ENCODE peak calls at places on chromosomes 3 and 15, in ten cellular contexts. One of them, this sample, is unnamed.

GRCh38 chr3:22886394-22886793 is 316.7 kb upstream of the UBE2E2 start:
- DNase-seq in CD8-positive, alpha-beta T cell: no peak
- DNase-seq in Peyer's patch: no peak
- DNase-seq in heart left ventricle: no peak
- DNase-seq in tibial artery: no peak
- DNase-seq in thyroid gland: peak
- DNase-seq in A549: no peak
- DNase-seq in left ventricle myocardium inferior: peak
- DNase-seq in cardiac muscle cell: no peak
- DNase-seq in psoas muscle: peak
- DNase-seq in this sample: no peak

GRCh38 chr3:156409694-156410093 is 145.2 kb downstream of the SSR3 start:
- DNase-seq in Peyer's patch: no peak
- DNase-seq in A549: no peak
- DNase-seq in tibial artery: no peak
- DNase-seq in thyroid gland: no peak
- DNase-seq in cardiac muscle cell: no peak
- DNase-seq in left ventricle myocardium inferior: no peak
- DNase-seq in psoas muscle: no peak
- DNase-seq in heart left ventricle: no peak
- DNase-seq in CD8-positive, alpha-beta T cell: no peak
- DNase-seq in this sample: no peak

GRCh38 chr3:76585794-76586392 is 454.0 kb upstream of the ROBO2 start:
- DNase-seq in A549: peak
- DNase-seq in cardiac muscle cell: peak
- DNase-seq in thyroid gland: no peak
- DNase-seq in left ventricle myocardium inferior: no peak
- DNase-seq in CD8-positive, alpha-beta T cell: no peak
- DNase-seq in tibial artery: no peak
- DNase-seq in heart left ventricle: no peak
- DNase-seq in Peyer's patch: no peak
- DNase-seq in psoas muscle: no peak
- DNase-seq in this sample: no peak

GRCh38 chr3:64667138-64667537 is 20.7 kb downstream of the ADAMTS9 start:
- DNase-seq in cardiac muscle cell: peak
- DNase-seq in CD8-positive, alpha-beta T cell: no peak
- DNase-seq in heart left ventricle: no peak
- DNase-seq in thyroid gland: peak
- DNase-seq in tibial artery: no peak
- DNase-seq in psoas muscle: no peak
- DNase-seq in A549: no peak
- DNase-seq in left ventricle myocardium inferior: no peak
- DNase-seq in Peyer's patch: no peak
- DNase-seq in this sample: no peak

GRCh38 chr15:93703092-93703785 is 528.1 kb upstream of the MCTP2 start:
- DNase-seq in A549: no peak
- DNase-seq in CD8-positive, alpha-beta T cell: no peak
- DNase-seq in thyroid gland: no peak
- DNase-seq in tibial artery: no peak
- DNase-seq in heart left ventricle: no peak
- DNase-seq in psoas muscle: no peak
- DNase-seq in Peyer's patch: no peak
- DNase-seq in left ventricle myocardium inferior: no peak
- DNase-seq in cardiac muscle cell: no peak
- DNase-seq in this sample: no peak

GRCh38 chr3:2921903-2922302 is 188.3 kb downstream of the IL5RA start:
- DNase-seq in psoas muscle: no peak
- DNase-seq in CD8-positive, alpha-beta T cell: no peak
- DNase-seq in thyroid gland: peak
- DNase-seq in A549: peak
- DNase-seq in left ventricle myocardium inferior: no peak
- DNase-seq in tibial artery: no peak
- DNase-seq in heart left ventricle: no peak
- DNase-seq in cardiac muscle cell: peak
- DNase-seq in Peyer's patch: no peak
- DNase-seq in this sample: no peak

GRCh38 chr3:8709801-8710524 is 23.6 kb upstream of the CAV3 start:
- DNase-seq in thyroid gland: no peak
- DNase-seq in tibial artery: no peak
- DNase-seq in left ventricle myocardium inferior: no peak
- DNase-seq in Peyer's patch: no peak
- DNase-seq in A549: no peak
- DNase-seq in cardiac muscle cell: no peak
- DNase-seq in psoas muscle: no peak
- DNase-seq in CD8-positive, alpha-beta T cell: no peak
- DNase-seq in heart left ventricle: no peak
- DNase-seq in this sample: no peak

GRCh38 chr15:79218588-79219200 is 63.8 kb upstream of the ANKRD34C start:
- DNase-seq in cardiac muscle cell: peak
- DNase-seq in A549: peak
- DNase-seq in psoas muscle: no peak
- DNase-seq in heart left ventricle: no peak
- DNase-seq in thyroid gland: no peak
- DNase-seq in Peyer's patch: no peak
- DNase-seq in CD8-positive, alpha-beta T cell: no peak
- DNase-seq in left ventricle myocardium inferior: no peak
- DNase-seq in tibial artery: no peak
- DNase-seq in this sample: no peak

GRCh38 chr15:41732487-41732886 is 41.8 kb upstream of the MAPKBP1 start:
- DNase-seq in CD8-positive, alpha-beta T cell: no peak
- DNase-seq in thyroid gland: no peak
- DNase-seq in heart left ventricle: no peak
- DNase-seq in psoas muscle: no peak
- DNase-seq in A549: no peak
- DNase-seq in tibial artery: no peak
- DNase-seq in Peyer's patch: no peak
- DNase-seq in cardiac muscle cell: no peak
- DNase-seq in left ventricle myocardium inferior: no peak
- DNase-seq in this sample: no peak

GRCh38 chr15:41734079-41734478 is 40.2 kb upstream of the MAPKBP1 start:
- DNase-seq in CD8-positive, alpha-beta T cell: no peak
- DNase-seq in cardiac muscle cell: no peak
- DNase-seq in left ventricle myocardium inferior: no peak
- DNase-seq in heart left ventricle: no peak
- DNase-seq in thyroid gland: no peak
- DNase-seq in tibial artery: no peak
- DNase-seq in psoas muscle: no peak
- DNase-seq in Peyer's patch: no peak
- DNase-seq in A549: no peak
- DNase-seq in this sample: no peak

GRCh38 chr15:41727143-41727542 is 47.1 kb upstream of the MAPKBP1 start:
- DNase-seq in heart left ventricle: no peak
- DNase-seq in tibial artery: no peak
- DNase-seq in cardiac muscle cell: peak
- DNase-seq in thyroid gland: no peak
- DNase-seq in psoas muscle: no peak
- DNase-seq in Peyer's patch: no peak
- DNase-seq in left ventricle myocardium inferior: no peak
- DNase-seq in A549: no peak
- DNase-seq in CD8-positive, alpha-beta T cell: no peak
- DNase-seq in this sample: no peak

GRCh38 chr15:41735033-41735432 is 39.3 kb upstream of the MAPKBP1 start:
- DNase-seq in thyroid gland: no peak
- DNase-seq in heart left ventricle: no peak
- DNase-seq in A549: no peak
- DNase-seq in cardiac muscle cell: no peak
- DNase-seq in tibial artery: no peak
- DNase-seq in psoas muscle: no peak
- DNase-seq in Peyer's patch: no peak
- DNase-seq in CD8-positive, alpha-beta T cell: no peak
- DNase-seq in left ventricle myocardium inferior: no peak
- DNase-seq in this sample: no peak

GRCh38 chr15:41730543-41730942 is 43.7 kb upstream of the MAPKBP1 start:
- DNase-seq in CD8-positive, alpha-beta T cell: no peak
- DNase-seq in cardiac muscle cell: no peak
- DNase-seq in Peyer's patch: no peak
- DNase-seq in left ventricle myocardium inferior: no peak
- DNase-seq in thyroid gland: no peak
- DNase-seq in tibial artery: no peak
- DNase-seq in A549: no peak
- DNase-seq in heart left ventricle: no peak
- DNase-seq in psoas muscle: no peak
- DNase-seq in this sample: no peak
- H3K27ac ChIP-seq in CD8-positive, alpha-beta T cell: no peak
- H3K27ac ChIP-seq in cardiac muscle cell: no peak
- H3K27ac ChIP-seq in Peyer's patch: no peak
- H3K27ac ChIP-seq in left ventricle myocardium inferior: no peak
- H3K27ac ChIP-seq in thyroid gland: no peak
- H3K27ac ChIP-seq in tibial artery: no peak
- H3K27ac ChIP-seq in A549: no peak
- H3K27ac ChIP-seq in heart left ventricle: no peak
- H3K27ac ChIP-seq in psoas muscle: no peak
- H3K27ac ChIP-seq in this sample: no peak

GRCh38 chr3:78665776-78666457 is 1101.9 kb downstream of the ROBO1 start:
- DNase-seq in A549: no peak
- DNase-seq in CD8-positive, alpha-beta T cell: no peak
- DNase-seq in tibial artery: no peak
- DNase-seq in cardiac muscle cell: no peak
- DNase-seq in Peyer's patch: no peak
- DNase-seq in left ventricle myocardium inferior: no peak
- DNase-seq in heart left ventricle: no peak
- DNase-seq in psoas muscle: no peak
- DNase-seq in thyroid gland: no peak
- DNase-seq in this sample: no peak

GRCh38 chr3:78666458-78666800 is 1101.4 kb downstream of the ROBO1 start:
- DNase-seq in tibial artery: no peak
- DNase-seq in A549: peak
- DNase-seq in cardiac muscle cell: no peak
- DNase-seq in left ventricle myocardium inferior: no peak
- DNase-seq in psoas muscle: no peak
- DNase-seq in heart left ventricle: no peak
- DNase-seq in Peyer's patch: no peak
- DNase-seq in thyroid gland: no peak
- DNase-seq in CD8-positive, alpha-beta T cell: no peak
- DNase-seq in this sample: no peak

GRCh38 chr3:78668302-78668701 is 1099.5 kb downstream of the ROBO1 start:
- DNase-seq in A549: no peak
- DNase-seq in psoas muscle: no peak
- DNase-seq in Peyer's patch: no peak
- DNase-seq in tibial artery: no peak
- DNase-seq in cardiac muscle cell: no peak
- DNase-seq in CD8-positive, alpha-beta T cell: no peak
- DNase-seq in heart left ventricle: no peak
- DNase-seq in left ventricle myocardium inferior: no peak
- DNase-seq in thyroid gland: no peak
- DNase-seq in this sample: no peak

DNA sequence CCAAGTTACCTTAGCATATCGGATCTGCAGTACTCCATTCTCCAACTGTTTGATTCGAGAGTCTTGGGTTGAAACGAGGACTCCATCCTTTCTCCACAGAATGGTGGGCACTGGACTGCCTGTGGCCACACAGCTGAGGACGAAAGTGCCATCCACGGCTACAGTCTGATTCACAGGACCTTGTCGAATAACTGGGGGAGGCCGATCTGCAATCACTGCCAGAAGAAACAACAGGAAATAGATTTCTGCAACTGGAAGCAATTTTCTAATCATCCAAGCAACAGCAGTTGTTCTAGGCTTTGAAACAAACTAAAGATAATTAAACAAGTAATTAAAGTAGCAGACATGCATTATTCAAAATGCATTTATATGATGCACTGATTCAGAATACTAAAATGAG is 1097.7 kb downstream of the ROBO1 start:
- DNase-seq in A549: no peak
- DNase-seq in psoas muscle: no peak
- DNase-seq in tibial artery: no peak
- DNase-seq in thyroid gland: no peak
- DNase-seq in CD8-positive, alpha-beta T cell: no peak
- DNase-seq in cardiac muscle cell: no peak
- DNase-seq in left ventricle myocardium inferior: no peak
- DNase-seq in heart left ventricle: no peak
- DNase-seq in Peyer's patch: no peak
- DNase-seq in this sample: no peak
- H3K27ac ChIP-seq in A549: no peak
- H3K27ac ChIP-seq in psoas muscle: no peak
- H3K27ac ChIP-seq in tibial artery: no peak
- H3K27ac ChIP-seq in thyroid gland: no peak
- H3K27ac ChIP-seq in CD8-positive, alpha-beta T cell: no peak
- H3K27ac ChIP-seq in cardiac muscle cell: no peak
- H3K27ac ChIP-seq in left ventricle myocardium inferior: no peak
- H3K27ac ChIP-seq in heart left ventricle: no peak
- H3K27ac ChIP-seq in Peyer's patch: no peak
- H3K27ac ChIP-seq in this sample: no peak

GRCh38 chr15:48866141-48866563 is 11.8 kb upstream of the EID1 start:
- DNase-seq in thyroid gland: no peak
- DNase-seq in heart left ventricle: no peak
- DNase-seq in cardiac muscle cell: peak
- DNase-seq in A549: no peak
- DNase-seq in tibial artery: no peak
- DNase-seq in psoas muscle: no peak
- DNase-seq in left ventricle myocardium inferior: no peak
- DNase-seq in Peyer's patch: no peak
- DNase-seq in CD8-positive, alpha-beta T cell: no peak
- DNase-seq in this sample: no peak

GRCh38 chr15:48862705-48863104 is 15.2 kb upstream of the EID1 start:
- DNase-seq in heart left ventricle: no peak
- DNase-seq in thyroid gland: no peak
- DNase-seq in cardiac muscle cell: no peak
- DNase-seq in tibial artery: no peak
- DNase-seq in Peyer's patch: no peak
- DNase-seq in CD8-positive, alpha-beta T cell: no peak
- DNase-seq in psoas muscle: no peak
- DNase-seq in left ventricle myocardium inferior: no peak
- DNase-seq in A549: no peak
- DNase-seq in this sample: no peak

GRCh38 chr15:48868018-48868417 is 9.9 kb upstream of the EID1 start:
- DNase-seq in A549: no peak
- DNase-seq in left ventricle myocardium inferior: no peak
- DNase-seq in thyroid gland: no peak
- DNase-seq in tibial artery: no peak
- DNase-seq in Peyer's patch: no peak
- DNase-seq in CD8-positive, alpha-beta T cell: no peak
- DNase-seq in heart left ventricle: no peak
- DNase-seq in psoas muscle: no peak
- DNase-seq in cardiac muscle cell: no peak
- DNase-seq in this sample: no peak

GRCh38 chr15:48868549-48868948 is 9.4 kb upstream of the EID1 start:
- DNase-seq in Peyer's patch: no peak
- DNase-seq in CD8-positive, alpha-beta T cell: no peak
- DNase-seq in psoas muscle: no peak
- DNase-seq in A549: peak
- DNase-seq in tibial artery: no peak
- DNase-seq in thyroid gland: no peak
- DNase-seq in heart left ventricle: no peak
- DNase-seq in cardiac muscle cell: peak
- DNase-seq in left ventricle myocardium inferior: no peak
- DNase-seq in this sample: no peak

GRCh38 chr15:48865387-48866079 is 12.4 kb upstream of the EID1 start:
- DNase-seq in A549: no peak
- DNase-seq in tibial artery: no peak
- DNase-seq in thyroid gland: no peak
- DNase-seq in Peyer's patch: no peak
- DNase-seq in psoas muscle: no peak
- DNase-seq in cardiac muscle cell: peak
- DNase-seq in left ventricle myocardium inferior: no peak
- DNase-seq in heart left ventricle: no peak
- DNase-seq in CD8-positive, alpha-beta T cell: no peak
- DNase-seq in this sample: no peak
- H3K27ac ChIP-seq in A549: peak
- H3K27ac ChIP-seq in tibial artery: no peak
- H3K27ac ChIP-seq in thyroid gland: no peak
- H3K27ac ChIP-seq in Peyer's patch: no peak
- H3K27ac ChIP-seq in psoas muscle: no peak
- H3K27ac ChIP-seq in cardiac muscle cell: no peak
- H3K27ac ChIP-seq in left ventricle myocardium inferior: no peak
- H3K27ac ChIP-seq in heart left ventricle: no peak
- H3K27ac ChIP-seq in CD8-positive, alpha-beta T cell: no peak
- H3K27ac ChIP-seq in this sample: no peak

DNA sequence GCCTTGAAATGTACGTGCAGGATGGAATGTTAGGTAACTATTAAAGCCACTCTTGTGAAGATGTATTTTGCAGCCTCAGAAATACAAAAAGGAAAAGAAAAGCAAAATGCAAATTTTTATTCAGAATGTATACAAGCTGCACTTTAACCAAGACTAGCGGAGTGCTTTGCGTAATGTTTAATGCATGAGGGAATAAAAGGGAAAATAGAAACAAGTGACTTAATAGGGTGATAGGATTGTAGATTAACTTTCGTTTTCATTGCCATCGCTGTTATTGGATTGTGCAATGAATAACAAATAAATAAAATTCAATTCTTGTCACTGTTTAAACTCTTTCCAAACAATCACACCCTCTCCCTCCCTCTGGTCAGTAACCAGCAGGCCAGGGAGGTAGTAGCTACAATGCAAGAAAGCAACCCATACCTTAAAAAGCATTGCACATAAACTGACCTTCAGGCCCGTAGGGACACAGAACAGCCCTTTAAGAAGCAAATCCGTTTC is 631 bp upstream of the TFRC start:
- DNase-seq in cardiac muscle cell: no peak
- DNase-seq in CD8-positive, alpha-beta T cell: no peak
- DNase-seq in Peyer's patch: no peak
- DNase-seq in left ventricle myocardium inferior: no peak
- DNase-seq in thyroid gland: no peak
- DNase-seq in heart left ventricle: no peak
- DNase-seq in tibial artery: no peak
- DNase-seq in A549: no peak
- DNase-seq in psoas muscle: no peak
- DNase-seq in this sample: no peak
- H3K27ac ChIP-seq in cardiac muscle cell: no peak
- H3K27ac ChIP-seq in CD8-positive, alpha-beta T cell: peak
- H3K27ac ChIP-seq in Peyer's patch: peak
- H3K27ac ChIP-seq in left ventricle myocardium inferior: peak
- H3K27ac ChIP-seq in thyroid gland: peak
- H3K27ac ChIP-seq in heart left ventricle: peak
- H3K27ac ChIP-seq in tibial artery: peak
- H3K27ac ChIP-seq in A549: peak
- H3K27ac ChIP-seq in psoas muscle: peak
- H3K27ac ChIP-seq in this sample: peak